ENCODE peak calls at places on chromosome 6, in ten cellular contexts. B, C, J, R, H, Q, T, M, O and L are unnamed samples.
A peak's percentile ranks its signal among the peaks of the same experiment; 100 is the strongest.

GRCh38 chr6:163585932-163586437 is 171.5 kb downstream of the QKI start:
- DNase-seq in B (peak; percentile 72), C (peak; percentile 78), J (peak; percentile 60), R (peak; percentile 93), H (peak; percentile 50), Q (no peak), T (peak; percentile 56), M (no peak), O (no peak), L (peak; percentile 86)

GRCh38 chr6:112268011-112268410 is 13.6 kb upstream of the LAMA4 start:
- DNase-seq in B (no peak), C (no peak), J (no peak), R (no peak), H (no peak), Q (no peak), T (no peak), M (no peak), O (no peak), L (no peak)

GRCh38 chr6:125598422-125598821 is 151.0 kb upstream of the HEY2 start:
- DNase-seq in B (peak; percentile 81), C (peak; percentile 68), J (no peak), R (peak; percentile 76), H (peak; percentile 15), Q (no peak), T (peak; percentile 51), M (no peak), O (no peak), L (peak; percentile 61)

GRCh38 chr6:19771753-19772336 is 65.3 kb upstream of the ID4 start:
- DNase-seq in B (no peak), C (no peak), J (no peak), R (peak; percentile 64), H (no peak), Q (no peak), T (no peak), M (no peak), O (no peak), L (no peak)

GRCh38 chr6:25315778-25316177 is 36.6 kb downstream of the CARMIL1 start:
- DNase-seq in B (no peak), C (no peak), J (no peak), R (no peak), H (no peak), Q (no peak), T (no peak), M (no peak), O (no peak), L (no peak)

GRCh38 chr6:27742833-27743573 is 169.2 kb downstream of the OR2B2 start:
- DNase-seq in B (no peak), C (no peak), J (no peak), R (no peak), H (no peak), Q (no peak), T (no peak), M (no peak), O (no peak), L (no peak)

GRCh38 chr6:51541847-51542246 is 545.6 kb downstream of the PKHD1 start:
- DNase-seq in B (no peak), C (no peak), J (no peak), R (no peak), H (no peak), Q (no peak), T (no peak), M (no peak), O (no peak), L (no peak)

GRCh38 chr6:52543729-52544324 is 33.0 kb downstream of the TRAM2 start:
- DNase-seq in B (peak; percentile 34), C (no peak), J (no peak), R (peak; percentile 55), H (no peak), Q (no peak), T (no peak), M (no peak), O (no peak), L (peak; percentile 28)

GRCh38 chr6:140271759-140272377 is 897.4 kb upstream of the CITED2 start:
- DNase-seq in B (no peak), C (no peak), J (no peak), R (no peak), H (no peak), Q (no peak), T (no peak), M (no peak), O (no peak), L (no peak)

GRCh38 chr6:169723200-169723909 is 945 bp downstream of the PHF10 start:
- DNase-seq in B (peak; percentile 88), C (peak; percentile 91), J (no peak), R (peak; percentile 66), H (peak; percentile 47), Q (peak; percentile 80), T (peak; percentile 57), M (peak; percentile 84), O (peak; percentile 73), L (peak; percentile 90)

GRCh38 chr6:55603987-55604386 is 25.0 kb upstream of the HMGCLL1 start:
- DNase-seq in B (no peak), C (no peak), J (no peak), R (no peak), H (no peak), Q (no peak), T (no peak), M (no peak), O (no peak), L (no peak)

GRCh38 chr6:139030539-139030938 is 2.0 kb downstream of the ABRACL start:
- DNase-seq in B (no peak), C (no peak), J (no peak), R (no peak), H (no peak), Q (no peak), T (no peak), M (no peak), O (no peak), L (no peak)

GRCh38 chr6:149978610-149979009 is 14.9 kb downstream of the ULBP1 start:
- DNase-seq in B (no peak), C (no peak), J (no peak), R (no peak), H (no peak), Q (no peak), T (no peak), M (no peak), O (no peak), L (peak; percentile 33)

GRCh38 chr6:143223895-143224294 is 163.2 kb downstream of the AIG1 start:
- DNase-seq in B (peak; percentile 78), C (peak; percentile 57), J (no peak), R (no peak), H (peak; percentile 19), Q (no peak), T (no peak), M (peak; percentile 28), O (no peak), L (peak; percentile 66)

DNA sequence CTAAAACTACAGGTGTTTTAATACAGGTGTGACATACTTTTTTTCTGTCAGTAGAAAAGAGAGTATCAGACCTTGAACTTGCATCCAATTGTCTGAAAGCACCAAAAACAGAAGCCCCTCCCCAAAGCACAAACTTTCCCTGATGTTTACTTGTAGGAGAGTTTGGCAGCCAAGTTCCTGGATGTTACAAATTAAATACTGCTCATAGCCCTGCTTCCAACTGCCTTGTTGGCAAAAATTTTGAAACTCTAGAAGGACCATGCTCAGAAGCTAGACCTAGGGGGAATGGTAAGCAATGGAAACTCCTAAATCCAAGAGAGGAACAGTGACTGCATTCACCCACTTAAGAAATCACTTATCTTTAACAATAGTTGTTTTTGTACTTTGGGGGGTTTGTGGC is 17.0 kb upstream of the ARG1 start:
- DNase-seq in B (no peak), C (no peak), J (no peak), R (no peak), H (no peak), Q (no peak), T (no peak), M (no peak), O (no peak), L (no peak)
- TF ChIP-seq POLR2A in B (no peak), C (no peak), J (no peak), R (no peak), H (no peak), Q (no peak), T (no peak), M (no peak), O (no peak), L (no peak)

DNA sequence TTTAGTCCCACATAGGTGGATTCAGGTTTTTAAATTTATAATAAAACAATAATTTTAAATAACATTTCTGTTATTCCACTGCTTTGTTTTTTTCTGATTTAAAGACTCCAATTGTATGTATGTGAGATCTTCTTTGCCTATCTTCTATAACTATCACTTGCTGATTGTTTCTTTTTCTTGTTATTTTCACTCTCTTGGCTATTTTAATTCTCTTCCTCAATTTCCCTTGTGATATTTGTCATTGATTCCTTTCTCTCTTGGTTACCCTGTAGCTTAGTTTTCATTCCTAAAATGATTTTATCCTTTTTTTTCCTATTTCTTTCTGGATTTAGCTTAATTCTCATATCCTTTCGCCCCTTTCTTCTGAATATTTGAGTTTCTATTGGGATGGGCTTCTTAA is 227.3 kb upstream of the TENT5A start:
- DNase-seq in B (no peak), C (no peak), J (no peak), R (no peak), H (no peak), Q (no peak), T (no peak), M (no peak), O (no peak), L (no peak)
- TF ChIP-seq POLR2A in B (no peak), C (no peak), J (no peak), R (no peak), H (no peak), Q (no peak), T (no peak), M (no peak), O (no peak), L (no peak)

GRCh38 chr6:33079575-33079974 is 3.8 kb downstream of the HLA-DPB1 start:
- DNase-seq in B (no peak), C (no peak), J (no peak), R (no peak), H (no peak), Q (no peak), T (no peak), M (no peak), O (no peak), L (no peak)

GRCh38 chr6:33081098-33081824 is 5.5 kb downstream of the HLA-DPB1 start:
- DNase-seq in B (no peak), C (no peak), J (no peak), R (no peak), H (no peak), Q (no peak), T (no peak), M (no peak), O (no peak), L (no peak)

GRCh38 chr6:33078442-33078841 is 2.7 kb downstream of the HLA-DPB1 start:
- DNase-seq in B (no peak), C (no peak), J (no peak), R (no peak), H (no peak), Q (no peak), T (no peak), M (no peak), O (no peak), L (no peak)

GRCh38 chr6:33078919-33079521 is 3.2 kb downstream of the HLA-DPB1 start:
- DNase-seq in B (no peak), C (no peak), J (no peak), R (no peak), H (no peak), Q (no peak), T (no peak), M (no peak), O (no peak), L (no peak)

GRCh38 chr6:33080127-33081089 is 4.6 kb downstream of the HLA-DPB1 start:
- DNase-seq in B (peak; percentile 77), C (peak; percentile 81), J (no peak), R (peak; percentile 48), H (peak; percentile 31), Q (no peak), T (no peak), M (peak; percentile 66), O (peak; percentile 56), L (peak; percentile 61)
- TF ChIP-seq POLR2A in B (peak; percentile 39), C (peak; percentile 47), J (no peak), R (no peak), H (peak; percentile 69), Q (no peak), T (no peak), M (no peak), O (peak; percentile 11), L (peak; percentile 65)

GRCh38 chr6:2232445-2232844 is 13.0 kb downstream of the GMDS start:
- DNase-seq in B (no peak), C (no peak), J (no peak), R (no peak), H (no peak), Q (no peak), T (no peak), M (no peak), O (no peak), L (no peak)
- TF ChIP-seq POLR2A in B (no peak), C (no peak), J (no peak), R (no peak), H (no peak), Q (no peak), T (no peak), M (no peak), O (no peak), L (no peak)